ENCODE peak calls at places on chromosomes 16 and 17, in five cellular contexts. O is tibial nerve, H is transverse colon, U is IMR-90, Z is ovary. T is an unnamed sample.

GRCh38 chr17:6910987-6911603 is 79.6 kb upstream of the TEKT1 start:
- DNase-seq in O (no peak), H (no peak), U (peak; percentile 57), Z (no peak), T (no peak)

GRCh38 chr16:63625141-63625540 is 1496.7 kb downstream of the CDH11 start:
- DNase-seq in O (no peak), H (no peak), U (no peak), Z (no peak), T (no peak)

GRCh38 chr17:40901981-40902862 is 17.2 kb upstream of the KRT20 start:
- DNase-seq in O (no peak), H (peak; percentile 73), U (peak; percentile 71), Z (no peak), T (no peak)

GRCh38 chr17:2102931-2103398 is 48.1 kb downstream of the HIC1 start:
- DNase-seq in O (no peak), H (no peak), U (peak; percentile 90), Z (no peak), T (no peak)

GRCh38 chr16:73601911-73602310 is 554.0 kb upstream of the ZFHX3 start:
- DNase-seq in O (no peak), H (no peak), U (no peak), Z (no peak), T (no peak)

GRCh38 chr16:57628008-57628781 is at the start of gene ADGRG1:
- DNase-seq in O (peak; percentile 56), H (no peak), U (peak; percentile 97), Z (peak; percentile 63), T (peak; percentile 72)

GRCh38 chr16:71540-72341 is 690 bp downstream of the RHBDF1 start:
- DNase-seq in O (peak; percentile 86), H (peak; percentile 79), U (peak; percentile 76), Z (peak; percentile 83), T (peak; percentile 57)

GRCh38 chr16:77194295-77195231 is 3.6 kb downstream of the MON1B start:
- DNase-seq in O (no peak), H (no peak), U (no peak), Z (no peak), T (no peak)

GRCh38 chr16:23248261-23249194 is 53.6 kb upstream of the SCNN1B start:
- DNase-seq in O (no peak), H (no peak), U (no peak), Z (no peak), T (no peak)

GRCh38 chr17:35163886-35164285 is 16.3 kb downstream of the UNC45B start:
- DNase-seq in O (no peak), H (no peak), U (no peak), Z (no peak), T (no peak)

GRCh38 chr17:44115585-44116415 is 7.6 kb downstream of the HDAC5 start:
- DNase-seq in O (no peak), H (no peak), U (peak; percentile 43), Z (peak; percentile 67), T (no peak)

GRCh38 chr17:50569592-50569991 is 9.1 kb downstream of the CACNA1G start:
- DNase-seq in O (no peak), H (no peak), U (no peak), Z (no peak), T (no peak)

GRCh38 chr17:14359251-14359939 is 58.5 kb downstream of the HS3ST3B1 start:
- DNase-seq in O (no peak), H (no peak), U (no peak), Z (no peak), T (no peak)

GRCh38 chr16:27246439-27246838 is 22.1 kb downstream of the NSMCE1 start:
- DNase-seq in O (no peak), H (no peak), U (no peak), Z (no peak), T (no peak)

GRCh38 chr17:15171433-15172047 is 93.6 kb downstream of the PMP22 start:
- DNase-seq in O (peak; percentile 63), H (peak; percentile 42), U (peak; percentile 75), Z (peak; percentile 52), T (peak; percentile 57)

GRCh38 chr16:2009791-2010510 is at the start of gene ZNF598:
- DNase-seq in O (peak; percentile 52), H (peak; percentile 86), U (peak; percentile 84), Z (peak; percentile 90), T (peak; percentile 86)

GRCh38 chr16:71807905-71808592 is 585 bp downstream of the AP1G1 start:
- DNase-seq in O (no peak), H (peak; percentile 47), U (peak; percentile 21), Z (no peak), T (no peak)

GRCh38 chr16:73793286-73793685 is 503.3 kb upstream of the PSMD7 start:
- DNase-seq in O (no peak), H (no peak), U (no peak), Z (no peak), T (no peak)

GRCh38 chr17:82049521-82049971 is 2.1 kb downstream of the RFNG start:
- DNase-seq in O (no peak), H (no peak), U (no peak), Z (no peak), T (no peak)

GRCh38 chr17:17029938-17030337 is 12.3 kb upstream of the MPRIP start:
- DNase-seq in O (no peak), H (no peak), U (no peak), Z (peak; percentile 19), T (no peak)

GRCh38 chr17:44988256-44988942 is 20.3 kb upstream of the C1QL1 start:
- DNase-seq in O (no peak), H (no peak), U (no peak), Z (no peak), T (no peak)

DNA sequence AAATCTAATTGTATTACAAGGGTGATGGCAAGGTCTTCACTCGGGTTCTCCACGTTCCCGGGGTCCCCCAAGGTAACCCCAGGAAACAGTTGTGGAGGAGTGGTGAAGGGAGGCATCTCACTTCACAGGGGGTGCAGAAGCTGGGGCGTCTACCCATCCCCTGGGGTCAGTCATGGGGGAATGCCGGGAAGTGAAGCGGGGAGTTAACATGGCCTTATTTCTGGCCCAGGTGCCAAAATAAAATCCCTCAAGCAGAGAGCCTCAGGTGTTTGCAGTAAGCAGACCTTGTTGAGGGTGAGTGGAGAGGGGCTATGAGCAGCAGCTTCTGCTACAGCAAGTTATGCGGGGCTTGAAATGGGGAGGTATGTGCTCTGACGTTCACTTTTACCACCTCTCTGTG is 9.0 kb upstream of the ATP2C2 start:
- DNase-seq in O (no peak), H (no peak), U (no peak), Z (no peak), T (no peak)
- TF ChIP-seq POLR2A in O (no peak), H (no peak), U (no peak), Z (no peak), T (no peak)

DNA sequence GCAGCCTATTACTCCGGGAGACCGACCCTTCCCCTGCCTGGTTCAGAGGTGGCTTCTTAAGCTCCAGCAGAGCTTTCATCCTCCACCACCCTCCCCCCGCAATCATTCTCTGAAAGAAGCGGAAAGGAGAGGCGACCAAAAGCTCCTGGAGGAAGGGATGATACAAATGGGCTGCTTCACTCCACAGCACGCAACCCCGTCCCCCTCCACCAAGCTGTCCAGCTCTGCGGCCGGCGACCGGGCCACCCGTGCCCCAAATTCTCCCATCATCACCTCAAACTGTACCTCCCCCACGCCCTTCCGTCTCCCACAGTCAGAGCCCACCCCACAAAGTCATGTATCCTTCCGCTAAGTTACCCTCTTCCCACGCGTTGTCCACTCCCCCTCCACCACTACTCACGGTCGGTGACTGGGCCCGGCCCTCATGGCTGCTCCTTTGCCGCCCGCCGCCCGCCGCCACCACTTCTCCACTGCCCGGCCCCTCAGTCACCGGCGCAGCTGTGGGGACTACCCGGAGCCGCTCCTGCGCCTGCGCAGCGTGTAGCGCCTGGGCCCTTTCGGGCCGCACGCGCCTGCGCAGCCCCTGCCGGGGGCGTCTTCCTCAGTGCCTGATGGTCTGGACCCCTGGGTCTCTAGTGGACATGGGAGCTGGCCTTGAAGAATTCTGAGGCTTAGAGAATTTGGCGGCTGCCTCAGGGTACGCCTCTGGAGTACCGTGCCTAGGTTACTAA is at the start of gene FAM222B:
- DNase-seq in O (peak; percentile 26), H (peak; percentile 86), U (peak; percentile 76), Z (peak; percentile 88), T (peak; percentile 84)
- TF ChIP-seq POLR2A in O (peak; percentile 43), H (peak; percentile 90), U (no peak), Z (peak; percentile 62), T (no peak)

GRCh38 chr17:73261952-73262675 is 434 bp upstream of the CPSF4L start:
- DNase-seq in O (no peak), H (peak; percentile 83), U (no peak), Z (peak; percentile 68), T (peak; percentile 76)
- TF ChIP-seq POLR2A in O (no peak), H (peak; percentile 20), U (no peak), Z (no peak), T (no peak)

GRCh38 chr16:89257757-89258465 is 40.4 kb downstream of the ZNF778 start:
- DNase-seq in O (no peak), H (no peak), U (no peak), Z (no peak), T (no peak)

GRCh38 chr16:89257281-89257731 is 39.8 kb downstream of the ZNF778 start:
- DNase-seq in O (no peak), H (no peak), U (no peak), Z (peak; percentile 59), T (no peak)

GRCh38 chr16:89261691-89262563 is 44.4 kb downstream of the ZNF778 start:
- DNase-seq in O (no peak), H (no peak), U (peak; percentile 13), Z (peak; percentile 54), T (peak; percentile 40)

GRCh38 chr16:89253548-89254287 is 36.2 kb downstream of the ZNF778 start:
- DNase-seq in O (no peak), H (no peak), U (no peak), Z (no peak), T (no peak)

GRCh38 chr16:89256651-89257254 is 39.2 kb downstream of the ZNF778 start:
- DNase-seq in O (no peak), H (peak; percentile 75), U (peak; percentile 63), Z (peak; percentile 59), T (peak; percentile 73)
- TF ChIP-seq POLR2A in O (no peak), H (no peak), U (no peak), Z (no peak), T (no peak)

GRCh38 chr16:75236736-75237397 is 14.6 kb downstream of the BCAR1 start:
- DNase-seq in O (no peak), H (no peak), U (no peak), Z (peak; percentile 46), T (no peak)
- TF ChIP-seq POLR2A in O (no peak), H (no peak), U (no peak), Z (no peak), T (no peak)

GRCh38 chr17:31724026-31724425 is 135.0 kb downstream of the COPRS start:
- DNase-seq in O (no peak), H (no peak), U (peak; percentile 75), Z (no peak), T (no peak)

GRCh38 chr17:31721291-31722025 is 137.6 kb downstream of the COPRS start:
- DNase-seq in O (no peak), H (no peak), U (peak; percentile 26), Z (no peak), T (no peak)

GRCh38 chr17:31724619-31725018 is 134.4 kb downstream of the COPRS start:
- DNase-seq in O (no peak), H (no peak), U (peak; percentile 58), Z (no peak), T (no peak)

GRCh38 chr17:31726980-31727427 is 132.0 kb downstream of the COPRS start:
- DNase-seq in O (no peak), H (no peak), U (peak; percentile 81), Z (no peak), T (no peak)

GRCh38 chr17:31722251-31723056 is 136.6 kb downstream of the COPRS start:
- DNase-seq in O (no peak), H (no peak), U (peak; percentile 70), Z (no peak), T (peak; percentile 39)
- TF ChIP-seq POLR2A in O (no peak), H (no peak), U (no peak), Z (no peak), T (no peak)

GRCh38 chr17:75774988-75775668 is 9.5 kb upstream of the UNK start:
- DNase-seq in O (no peak), H (peak; percentile 13), U (peak; percentile 44), Z (peak; percentile 63), T (no peak)
- TF ChIP-seq POLR2A in O (no peak), H (peak; percentile 41), U (peak; percentile 81), Z (no peak), T (no peak)

T was measured in stomach.